ENCODE peak calls at places on chromosomes 16 and 17, in eight cellular contexts. K is GM10248; D is ovary; Y is cardiac muscle cell; B is right cardiac atrium; N is activated CD4-positive, CD25-positive, alpha-beta regulatory T cell treated with anti-CD3 and anti-CD28 coated beads, Interleukin-2, amount 50 U/mL, for 16 hours; S is left ventricle myocardium superior; U is epithelial cell of esophagus. G is an unnamed sample.

GRCh38 chr17:2872282-2872681 is 76.0 kb downstream of the RAP1GAP2 start:
- DNase-seq in B (no peak), S (no peak), D (no peak), N (no peak), K (no peak), U (no peak), Y (no peak), G (no peak)

GRCh38 chr16:89954462-89954861 is 5.9 kb downstream of the DEF8 start:
- DNase-seq in D (no peak), S (no peak), Y (no peak), U (no peak), B (no peak), K (no peak), N (no peak), G (no peak)

GRCh38 chr16:89168381-89169189 is 3.0 kb upstream of the CDH15 start:
- DNase-seq in K (no peak), S (no peak), U (no peak), Y (no peak), B (peak), N (no peak), D (no peak), G (no peak)

GRCh38 chr17:49227436-49228261 is 2.9 kb downstream of the PHOSPHO1 start:
- DNase-seq in S (peak), U (peak), N (peak), B (peak), K (peak), D (peak), Y (peak), G (peak)

GRCh38 chr16:22648941-22649340 is 138.2 kb downstream of the NPIPB5 start:
- DNase-seq in N (no peak), Y (no peak), K (no peak), S (no peak), U (no peak), B (no peak), D (no peak), G (no peak)

GRCh38 chr16:81601008-81601428 is 156.4 kb downstream of the CMIP start:
- DNase-seq in S (no peak), D (no peak), U (peak), N (no peak), B (no peak), K (no peak), Y (peak), G (no peak)

GRCh38 chr16:73616186-73616585 is 568.3 kb upstream of the ZFHX3 start:
- DNase-seq in N (no peak), D (no peak), Y (no peak), S (no peak), B (no peak), K (no peak), U (peak), G (no peak)

GRCh38 chr17:48056246-48056745 is 8.1 kb downstream of the NFE2L1 start:
- DNase-seq in U (no peak), N (no peak), B (no peak), S (no peak), Y (no peak), D (no peak), K (no peak), G (no peak)

GRCh38 chr17:73160980-73161630 is 3.7 kb upstream of the SSTR2 start:
- DNase-seq in S (no peak), U (no peak), B (no peak), K (no peak), Y (no peak), N (no peak), D (no peak), G (no peak)

GRCh38 chr17:49360796-49361128 is 1.3 kb downstream of the ZNF652 start:
- DNase-seq in N (no peak), U (no peak), B (no peak), Y (no peak), S (no peak), K (no peak), D (no peak), G (no peak)

G was measured in stimulated activated naive B cell treated with anti-CD40 and anti-IgM and Interleukin-4, amounts not matched to agents 10 μg/mL and 1 μg/mL and 100 μg/mL, for 72 hours.